ENCODE peak calls at places on chromosomes 3 and 15, in six cellular contexts. One of them, this sample, is unnamed.

GRCh38 chr3:37591130-37591865 is 270.4 kb upstream of the CTDSPL start:
- DNase-seq in HFFc6: no peak
- DNase-seq in activated gamma-delta T cell treated with anti-CD3 and anti-CD28 coated beads, Interleukin-2, amount 50 U/mL, for 16 hours: no peak
- DNase-seq in iris pigment epithelial cell: no peak
- DNase-seq in retina: no peak
- DNase-seq in stomach: no peak
- DNase-seq in this sample: no peak

GRCh38 chr15:91113036-91113435 is 13.0 kb downstream of the SV2B start:
- DNase-seq in HFFc6: no peak
- DNase-seq in activated gamma-delta T cell treated with anti-CD3 and anti-CD28 coated beads, Interleukin-2, amount 50 U/mL, for 16 hours: no peak
- DNase-seq in iris pigment epithelial cell: no peak
- DNase-seq in retina: no peak
- DNase-seq in stomach: no peak
- DNase-seq in this sample: no peak

GRCh38 chr3:130354430-130354829 is 9.0 kb downstream of the COL6A5 start:
- DNase-seq in HFFc6: no peak
- DNase-seq in activated gamma-delta T cell treated with anti-CD3 and anti-CD28 coated beads, Interleukin-2, amount 50 U/mL, for 16 hours: no peak
- DNase-seq in iris pigment epithelial cell: no peak
- DNase-seq in retina: no peak
- DNase-seq in stomach: no peak
- DNase-seq in this sample: no peak

GRCh38 chr3:16427309-16427965 is 86.1 kb downstream of the RFTN1 start:
- DNase-seq in HFFc6: peak; percentile 84
- DNase-seq in activated gamma-delta T cell treated with anti-CD3 and anti-CD28 coated beads, Interleukin-2, amount 50 U/mL, for 16 hours: no peak
- DNase-seq in iris pigment epithelial cell: peak; percentile 98
- DNase-seq in retina: no peak
- DNase-seq in stomach: no peak
- DNase-seq in this sample: peak; percentile 51

GRCh38 chr15:41921167-41921566 is 27.3 kb upstream of the SPTBN5 start:
- DNase-seq in HFFc6: no peak
- DNase-seq in activated gamma-delta T cell treated with anti-CD3 and anti-CD28 coated beads, Interleukin-2, amount 50 U/mL, for 16 hours: no peak
- DNase-seq in iris pigment epithelial cell: no peak
- DNase-seq in retina: peak; percentile 49
- DNase-seq in stomach: no peak
- DNase-seq in this sample: no peak

GRCh38 chr15:89917442-89918085 is 4.8 kb upstream of the ARPIN start:
- DNase-seq in HFFc6: no peak
- DNase-seq in activated gamma-delta T cell treated with anti-CD3 and anti-CD28 coated beads, Interleukin-2, amount 50 U/mL, for 16 hours: no peak
- DNase-seq in iris pigment epithelial cell: no peak
- DNase-seq in retina: no peak
- DNase-seq in stomach: no peak
- DNase-seq in this sample: peak; percentile 42

GRCh38 chr3:8970971-8971589 is 7.8 kb upstream of the RAD18 start:
- DNase-seq in HFFc6: peak; percentile 59
- DNase-seq in activated gamma-delta T cell treated with anti-CD3 and anti-CD28 coated beads, Interleukin-2, amount 50 U/mL, for 16 hours: peak; percentile 56
- DNase-seq in iris pigment epithelial cell: peak; percentile 55
- DNase-seq in retina: peak; percentile 78
- DNase-seq in stomach: peak; percentile 77
- DNase-seq in this sample: peak; percentile 64

GRCh38 chr3:9480265-9480664 is 73.4 kb downstream of the LHFPL4 start:
- DNase-seq in HFFc6: no peak
- DNase-seq in activated gamma-delta T cell treated with anti-CD3 and anti-CD28 coated beads, Interleukin-2, amount 50 U/mL, for 16 hours: no peak
- DNase-seq in iris pigment epithelial cell: no peak
- DNase-seq in retina: no peak
- DNase-seq in stomach: no peak
- DNase-seq in this sample: no peak

GRCh38 chr3:188520466-188520865 is 366.5 kb downstream of the LPP start:
- DNase-seq in HFFc6: no peak
- DNase-seq in activated gamma-delta T cell treated with anti-CD3 and anti-CD28 coated beads, Interleukin-2, amount 50 U/mL, for 16 hours: no peak
- DNase-seq in iris pigment epithelial cell: no peak
- DNase-seq in retina: no peak
- DNase-seq in stomach: no peak
- DNase-seq in this sample: no peak

GRCh38 chr3:5013021-5013906 is 34.0 kb downstream of the BHLHE40 start:
- DNase-seq in HFFc6: no peak
- DNase-seq in activated gamma-delta T cell treated with anti-CD3 and anti-CD28 coated beads, Interleukin-2, amount 50 U/mL, for 16 hours: no peak
- DNase-seq in iris pigment epithelial cell: peak; percentile 43
- DNase-seq in retina: no peak
- DNase-seq in stomach: peak; percentile 43
- DNase-seq in this sample: no peak

GRCh38 chr3:136250862-136251460 is 821 bp downstream of the PCCB start:
- DNase-seq in HFFc6: peak; percentile 10
- DNase-seq in activated gamma-delta T cell treated with anti-CD3 and anti-CD28 coated beads, Interleukin-2, amount 50 U/mL, for 16 hours: no peak
- DNase-seq in iris pigment epithelial cell: peak; percentile 35
- DNase-seq in retina: no peak
- DNase-seq in stomach: peak; percentile 65
- DNase-seq in this sample: peak; percentile 72

This sample was measured in lung.